ENCODE peak calls at places on chromosomes 3 and 15, in eight cellular contexts. One of them, this sample, is unnamed.

GRCh38 chr3:32281570-32282106 is 43.2 kb downstream of the CMTM8 start:
- DNase-seq in DMS153: no peak
- DNase-seq in globus pallidus: no peak
- DNase-seq in left lung: no peak
- DNase-seq in stomach: no peak
- DNase-seq in activated CD4-positive, CD25-positive, alpha-beta regulatory T cell: no peak
- DNase-seq in ACHN: no peak
- DNase-seq in NCI-H2081 treated with DMSO at 0.1 percent for 48 hours: no peak
- DNase-seq in this sample: no peak

GRCh38 chr3:46890132-46890531 is 12.6 kb downstream of the PTH1R start:
- DNase-seq in DMS153: no peak
- DNase-seq in globus pallidus: no peak
- DNase-seq in left lung: no peak
- DNase-seq in stomach: no peak
- DNase-seq in activated CD4-positive, CD25-positive, alpha-beta regulatory T cell: no peak
- DNase-seq in ACHN: no peak
- DNase-seq in NCI-H2081 treated with DMSO at 0.1 percent for 48 hours: no peak
- DNase-seq in this sample: no peak

GRCh38 chr3:16366-16765 is 180.2 kb upstream of the CHL1 start:
- DNase-seq in DMS153: no peak
- DNase-seq in globus pallidus: no peak
- DNase-seq in left lung: no peak
- DNase-seq in stomach: no peak
- DNase-seq in activated CD4-positive, CD25-positive, alpha-beta regulatory T cell: no peak
- DNase-seq in ACHN: no peak
- DNase-seq in NCI-H2081 treated with DMSO at 0.1 percent for 48 hours: no peak
- DNase-seq in this sample: no peak

GRCh38 chr3:168457973-168458539 is 362.3 kb upstream of the GOLIM4 start:
- DNase-seq in DMS153: peak; percentile 60
- DNase-seq in globus pallidus: no peak
- DNase-seq in left lung: no peak
- DNase-seq in stomach: no peak
- DNase-seq in activated CD4-positive, CD25-positive, alpha-beta regulatory T cell: no peak
- DNase-seq in ACHN: no peak
- DNase-seq in NCI-H2081 treated with DMSO at 0.1 percent for 48 hours: peak; percentile 86
- DNase-seq in this sample: no peak

GRCh38 chr15:29128671-29129070 is 141.0 kb downstream of the NSMCE3 start:
- DNase-seq in DMS153: no peak
- DNase-seq in globus pallidus: no peak
- DNase-seq in left lung: peak; percentile 58
- DNase-seq in stomach: no peak
- DNase-seq in activated CD4-positive, CD25-positive, alpha-beta regulatory T cell: no peak
- DNase-seq in ACHN: no peak
- DNase-seq in NCI-H2081 treated with DMSO at 0.1 percent for 48 hours: no peak
- DNase-seq in this sample: no peak

GRCh38 chr3:14488286-14489036 is 51.7 kb downstream of the GRIP2 start:
- DNase-seq in DMS153: no peak
- DNase-seq in globus pallidus: no peak
- DNase-seq in left lung: no peak
- DNase-seq in stomach: no peak
- DNase-seq in activated CD4-positive, CD25-positive, alpha-beta regulatory T cell: no peak
- DNase-seq in ACHN: no peak
- DNase-seq in NCI-H2081 treated with DMSO at 0.1 percent for 48 hours: no peak
- DNase-seq in this sample: no peak

GRCh38 chr3:152037953-152038352 is 164.5 kb downstream of the SUCNR1 start:
- DNase-seq in DMS153: no peak
- DNase-seq in globus pallidus: no peak
- DNase-seq in left lung: no peak
- DNase-seq in stomach: no peak
- DNase-seq in activated CD4-positive, CD25-positive, alpha-beta regulatory T cell: no peak
- DNase-seq in ACHN: no peak
- DNase-seq in NCI-H2081 treated with DMSO at 0.1 percent for 48 hours: no peak
- DNase-seq in this sample: no peak

GRCh38 chr3:122233109-122233952 is 49.9 kb downstream of the CASR start:
- DNase-seq in DMS153: no peak
- DNase-seq in globus pallidus: peak; percentile 40
- DNase-seq in left lung: no peak
- DNase-seq in stomach: no peak
- DNase-seq in activated CD4-positive, CD25-positive, alpha-beta regulatory T cell: no peak
- DNase-seq in ACHN: no peak
- DNase-seq in NCI-H2081 treated with DMSO at 0.1 percent for 48 hours: no peak
- DNase-seq in this sample: no peak

GRCh38 chr3:99817047-99817436 is 620 bp upstream of the CMSS1 start:
- DNase-seq in DMS153: no peak
- DNase-seq in globus pallidus: no peak
- DNase-seq in left lung: no peak
- DNase-seq in stomach: no peak
- DNase-seq in activated CD4-positive, CD25-positive, alpha-beta regulatory T cell: no peak
- DNase-seq in ACHN: peak; percentile 28
- DNase-seq in NCI-H2081 treated with DMSO at 0.1 percent for 48 hours: no peak
- DNase-seq in this sample: no peak

GRCh38 chr3:165837058-165837525 is at the start of gene BCHE:
- DNase-seq in DMS153: peak; percentile 55
- DNase-seq in globus pallidus: peak; percentile 52
- DNase-seq in left lung: no peak
- DNase-seq in stomach: no peak
- DNase-seq in activated CD4-positive, CD25-positive, alpha-beta regulatory T cell: no peak
- DNase-seq in ACHN: peak; percentile 84
- DNase-seq in NCI-H2081 treated with DMSO at 0.1 percent for 48 hours: peak; percentile 88
- DNase-seq in this sample: no peak

GRCh38 chr3:24142127-24142526 is 197.0 kb downstream of the NR1D2 start:
- DNase-seq in DMS153: no peak
- DNase-seq in globus pallidus: no peak
- DNase-seq in left lung: no peak
- DNase-seq in stomach: no peak
- DNase-seq in activated CD4-positive, CD25-positive, alpha-beta regulatory T cell: no peak
- DNase-seq in ACHN: no peak
- DNase-seq in NCI-H2081 treated with DMSO at 0.1 percent for 48 hours: no peak
- DNase-seq in this sample: no peak

GRCh38 chr3:118628704-118629341 is 405.8 kb downstream of the IGSF11 start:
- DNase-seq in DMS153: peak; percentile 74
- DNase-seq in globus pallidus: peak; percentile 80
- DNase-seq in left lung: peak; percentile 26
- DNase-seq in stomach: peak; percentile 58
- DNase-seq in activated CD4-positive, CD25-positive, alpha-beta regulatory T cell: no peak
- DNase-seq in ACHN: peak; percentile 60
- DNase-seq in NCI-H2081 treated with DMSO at 0.1 percent for 48 hours: peak; percentile 25
- DNase-seq in this sample: peak; percentile 68

GRCh38 chr3:30199096-30199734 is 407.2 kb upstream of the TGFBR2 start:
- DNase-seq in DMS153: no peak
- DNase-seq in globus pallidus: peak; percentile 61
- DNase-seq in left lung: peak; percentile 86
- DNase-seq in stomach: peak; percentile 74
- DNase-seq in activated CD4-positive, CD25-positive, alpha-beta regulatory T cell: peak; percentile 18
- DNase-seq in ACHN: peak; percentile 50
- DNase-seq in NCI-H2081 treated with DMSO at 0.1 percent for 48 hours: no peak
- DNase-seq in this sample: peak; percentile 52

GRCh38 chr3:94081880-94082279 is 19.0 kb downstream of the NSUN3 start:
- DNase-seq in DMS153: no peak
- DNase-seq in globus pallidus: no peak
- DNase-seq in left lung: no peak
- DNase-seq in stomach: no peak
- DNase-seq in activated CD4-positive, CD25-positive, alpha-beta regulatory T cell: no peak
- DNase-seq in ACHN: no peak
- DNase-seq in NCI-H2081 treated with DMSO at 0.1 percent for 48 hours: no peak
- DNase-seq in this sample: no peak

GRCh38 chr15:60389261-60390077 is 8.3 kb downstream of the ANXA2 start:
- DNase-seq in DMS153: no peak
- DNase-seq in globus pallidus: no peak
- DNase-seq in left lung: no peak
- DNase-seq in stomach: no peak
- DNase-seq in activated CD4-positive, CD25-positive, alpha-beta regulatory T cell: no peak
- DNase-seq in ACHN: no peak
- DNase-seq in NCI-H2081 treated with DMSO at 0.1 percent for 48 hours: no peak
- DNase-seq in this sample: no peak